ENCODE peak calls at places on chromosomes 3 and 15, in nine cellular contexts. R, E, I, G, T, J, K, M and Z are unnamed samples.

GRCh38 chr3:50238549-50239026 is 2.6 kb downstream of the GNAI2 start:
- DNase-seq in R (peak), E (no peak), I (peak), G (no peak), T (peak), J (peak), K (peak), M (no peak), Z (no peak)

GRCh38 chr3:128170866-128171516 is 17.7 kb downstream of the EEFSEC start:
- DNase-seq in R (no peak), E (peak), I (peak), G (no peak), T (no peak), J (peak), K (peak), M (peak), Z (peak)

GRCh38 chr3:161630791-161631190 is 134.2 kb downstream of the OTOL1 start:
- DNase-seq in R (no peak), E (no peak), I (peak), G (no peak), T (no peak), J (no peak), K (no peak), M (no peak), Z (no peak)

GRCh38 chr15:38647683-38648082 is 83.1 kb upstream of the RASGRP1 start:
- DNase-seq in R (no peak), E (no peak), I (no peak), G (no peak), T (no peak), J (no peak), K (no peak), M (no peak), Z (no peak)

GRCh38 chr3:58206406-58207011 is 4.3 kb downstream of the DNASE1L3 start:
- DNase-seq in R (no peak), E (no peak), I (no peak), G (no peak), T (no peak), J (no peak), K (no peak), M (peak), Z (no peak)

GRCh38 chr15:48385031-48385430 is 53.8 kb downstream of the DUT start:
- DNase-seq in R (no peak), E (no peak), I (no peak), G (no peak), T (no peak), J (no peak), K (no peak), M (peak), Z (no peak)

GRCh38 chr3:98343647-98344507 is 9.8 kb upstream of the OR5K4 start:
- DNase-seq in R (no peak), E (peak), I (peak), G (peak), T (no peak), J (peak), K (peak), M (peak), Z (peak)

GRCh38 chr3:194328080-194328571 is 23.0 kb downstream of the CPN2 start:
- DNase-seq in R (no peak), E (no peak), I (peak), G (no peak), T (no peak), J (no peak), K (no peak), M (peak), Z (no peak)

GRCh38 chr3:155097009-155097349 is 16.9 kb downstream of the MME start:
- DNase-seq in R (no peak), E (no peak), I (no peak), G (no peak), T (no peak), J (no peak), K (no peak), M (no peak), Z (no peak)

GRCh38 chr15:92098869-92099268 is 245.4 kb downstream of the SLCO3A1 start:
- DNase-seq in R (no peak), E (no peak), I (no peak), G (no peak), T (no peak), J (no peak), K (peak), M (no peak), Z (no peak)

GRCh38 chr15:47301481-47301880 is 415.8 kb upstream of the SEMA6D start:
- DNase-seq in R (no peak), E (peak), I (no peak), G (no peak), T (no peak), J (peak), K (no peak), M (no peak), Z (no peak)

GRCh38 chr3:37272743-37273142 is 98.4 kb upstream of the LRRFIP2 start:
- DNase-seq in R (no peak), E (no peak), I (no peak), G (no peak), T (no peak), J (no peak), K (no peak), M (no peak), Z (no peak)

GRCh38 chr3:130789678-130790340 is 43.2 kb upstream of the PIK3R4 start:
- DNase-seq in R (no peak), E (no peak), I (no peak), G (no peak), T (no peak), J (peak), K (peak), M (no peak), Z (peak)

GRCh38 chr3:184737641-184738518 is 26.0 kb upstream of the MAGEF1 start:
- DNase-seq in R (peak), E (no peak), I (peak), G (no peak), T (no peak), J (no peak), K (no peak), M (peak), Z (no peak)

GRCh38 chr15:44593042-44593736 is 56.2 kb downstream of the EIF3J start:
- DNase-seq in R (no peak), E (no peak), I (peak), G (no peak), T (no peak), J (no peak), K (no peak), M (peak), Z (no peak)

GRCh38 chr3:137768361-137769320 is 4.5 kb downstream of the SOX14 start:
- DNase-seq in R (no peak), E (peak), I (no peak), G (no peak), T (no peak), J (no peak), K (no peak), M (no peak), Z (no peak)

GRCh38 chr15:91522609-91523332 is 330.7 kb upstream of the SLCO3A1 start:
- DNase-seq in R (no peak), E (peak), I (peak), G (no peak), T (no peak), J (no peak), K (no peak), M (no peak), Z (no peak)

GRCh38 chr15:48592929-48593328 is 52.6 kb downstream of the FBN1 start:
- DNase-seq in R (no peak), E (no peak), I (no peak), G (no peak), T (no peak), J (no peak), K (no peak), M (no peak), Z (no peak)

GRCh38 chr15:83918011-83918410 is 264.1 kb downstream of the ADAMTSL3 start:
- DNase-seq in R (no peak), E (no peak), I (no peak), G (no peak), T (no peak), J (no peak), K (no peak), M (no peak), Z (no peak)

GRCh38 chr3:59451041-59451763 is 401.4 kb upstream of the CFAP20DC start:
- DNase-seq in R (no peak), E (no peak), I (no peak), G (peak), T (no peak), J (no peak), K (peak), M (no peak), Z (no peak)

GRCh38 chr3:189638276-189639031 is 7.3 kb downstream of the TP63 start:
- DNase-seq in R (no peak), E (no peak), I (no peak), G (no peak), T (no peak), J (no peak), K (no peak), M (no peak), Z (no peak)